ENCODE peak calls at places on chromosomes 2 and 18, in six cellular contexts. T, M, L, U, H and D are unnamed samples. For H3K4me1, the result is how much of the 10 kb centered on the place peaks cover.

GRCh38 chr18:53838796-53839195 is 385.7 kb downstream of the MBD2 start:
- DNase-seq in U (no peak), H (no peak), L (no peak), M (no peak), T (no peak), D (no peak)

GRCh38 chr2:157182834-157183396 is 74.6 kb upstream of the GALNT5 start:
- DNase-seq in H (no peak), M (no peak), L (no peak), T (no peak), U (no peak), D (peak)

GRCh38 chr2:110818767-110819481 is 86.6 kb downstream of the ACOXL start:
- DNase-seq in H (no peak), L (no peak), M (no peak), U (no peak), T (no peak), D (no peak)

GRCh38 chr2:32489061-32489460 is 132.2 kb downstream of the BIRC6 start:
- DNase-seq in L (no peak), U (no peak), T (no peak), M (no peak), H (no peak), D (no peak)

GRCh38 chr2:12661472-12661871 is 55.3 kb upstream of the TRIB2 start:
- DNase-seq in U (no peak), L (no peak), M (no peak), T (no peak), H (no peak), D (no peak)

GRCh38 chr2:213411582-213412289 is 127.5 kb downstream of the SPAG16 start:
- DNase-seq in M (no peak), U (no peak), L (no peak), T (no peak), H (no peak), D (no peak)

GRCh38 chr2:240812721-240813120 is 7.3 kb downstream of the KIF1A start:
- DNase-seq in U (peak), L (no peak), T (no peak), M (peak), H (peak), D (no peak)

GRCh38 chr2:207226243-207226642 is 60.5 kb upstream of the KLF7 start:
- DNase-seq in H (no peak), L (no peak), U (no peak), M (no peak), T (no peak), D (no peak)

GRCh38 chr2:46153996-46154753 is 143.0 kb upstream of the EPAS1 start:
- DNase-seq in M (peak), L (no peak), T (no peak), H (no peak), U (no peak), D (no peak)

GRCh38 chr2:109261906-109262631 is 133.1 kb downstream of the SH3RF3 start:
- DNase-seq in H (peak), U (peak), T (no peak), L (no peak), M (peak), D (no peak)

GRCh38 chr2:112877423-112877822 is 33.5 kb upstream of the IL37 start:
- DNase-seq in U (no peak), M (no peak), T (no peak), L (no peak), H (no peak), D (no peak)

GRCh38 chr2:190477563-190478454 is 56.7 kb downstream of the NEMP2 start:
- DNase-seq in M (no peak), H (no peak), T (no peak), L (no peak), U (no peak), D (no peak)

GRCh38 chr2:222039821-222040220 is 259.0 kb downstream of the PAX3 start:
- DNase-seq in L (no peak), T (no peak), M (no peak), U (no peak), H (no peak), D (no peak)

GRCh38 chr2:181660181-181660580 is 3.3 kb upstream of the CERKL start:
- DNase-seq in M (no peak), U (no peak), H (no peak), T (no peak), L (no peak), D (no peak)

DNA sequence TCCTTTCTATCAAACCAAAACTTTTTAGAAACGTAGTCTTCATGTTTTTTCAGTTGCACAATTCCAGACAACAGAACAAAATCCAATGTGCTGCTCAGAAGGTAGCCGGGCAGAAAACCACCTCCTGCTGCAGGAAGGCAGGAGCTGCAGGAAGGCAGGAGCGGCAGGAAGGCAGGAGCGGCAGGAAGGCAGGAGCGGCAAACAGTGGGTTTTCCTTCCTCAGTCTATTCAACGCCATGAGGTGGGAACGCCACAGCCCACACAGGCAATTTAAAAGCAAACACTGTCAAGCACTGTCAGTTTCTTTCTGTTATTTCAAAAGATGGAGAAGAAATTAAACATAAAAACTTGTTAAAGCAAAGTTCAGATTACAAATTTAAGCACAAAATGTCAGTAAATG is 601.2 kb upstream of the SALL3 start:
- DNase-seq in U (no peak), M (no peak), T (no peak), H (no peak), L (no peak), D (no peak)
- H3K4me1 ChIP-seq in U (under half), M (under half), T (under half), H (under half), L (under half), D (under half)

GRCh38 chr2:74864728-74865722 is 31.1 kb downstream of the HK2 start:
- DNase-seq in M (no peak), L (peak), U (no peak), H (peak), T (no peak), D (no peak)
- H3K4me1 ChIP-seq in M (under half), L (under half), U (under half), H (under half), T (under half), D (under half)

DNA sequence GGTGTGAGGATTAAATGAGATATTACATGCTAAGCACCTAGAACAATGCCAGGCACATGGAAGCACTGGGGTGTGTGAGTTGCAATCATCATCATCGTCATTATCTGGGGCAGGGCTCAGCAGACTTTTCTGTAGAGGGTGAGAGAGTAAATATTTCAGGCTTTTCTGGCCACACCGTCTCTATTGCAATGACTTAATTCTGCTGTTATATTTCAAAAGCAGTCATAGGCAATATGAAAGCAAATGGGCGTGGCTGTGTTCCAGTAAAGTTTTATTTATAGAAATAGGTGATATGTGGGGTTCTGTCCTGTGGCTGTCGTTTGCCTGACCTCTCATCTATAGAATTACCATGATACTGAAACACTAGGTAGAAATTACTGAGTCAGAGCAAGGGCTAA is 60.6 kb downstream of the IL1R2 start:
- DNase-seq in H (no peak), M (no peak), L (no peak), T (no peak), U (no peak), D (no peak)
- H3K4me1 ChIP-seq in H (half or more), M (under half), L (under half), T (under half), U (under half), D (under half)

DNA sequence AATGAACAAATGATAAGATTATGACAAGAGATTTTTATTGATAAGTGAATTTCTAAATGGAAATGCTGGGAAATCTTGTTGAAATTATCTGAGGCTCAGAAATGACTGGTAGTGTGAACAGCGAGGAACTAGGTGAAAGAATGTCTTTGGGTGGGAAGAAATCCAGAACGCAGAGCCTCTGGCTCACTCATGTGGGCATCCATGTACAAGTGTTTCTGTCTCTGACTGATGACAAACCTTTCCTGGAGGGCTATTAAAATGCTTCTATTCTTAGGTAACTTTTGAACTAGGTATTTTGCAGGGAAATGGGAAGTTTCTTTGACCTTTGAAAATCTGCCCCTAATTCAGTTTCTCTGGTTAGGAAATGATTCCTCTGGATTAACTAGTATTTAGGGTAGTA is 598.6 kb downstream of the SLC4A3 start:
- DNase-seq in H (no peak), M (no peak), T (no peak), U (no peak), L (no peak), D (no peak)
- H3K4me1 ChIP-seq in H (under half), M (under half), T (under half), U (under half), L (under half), D (under half)

DNA sequence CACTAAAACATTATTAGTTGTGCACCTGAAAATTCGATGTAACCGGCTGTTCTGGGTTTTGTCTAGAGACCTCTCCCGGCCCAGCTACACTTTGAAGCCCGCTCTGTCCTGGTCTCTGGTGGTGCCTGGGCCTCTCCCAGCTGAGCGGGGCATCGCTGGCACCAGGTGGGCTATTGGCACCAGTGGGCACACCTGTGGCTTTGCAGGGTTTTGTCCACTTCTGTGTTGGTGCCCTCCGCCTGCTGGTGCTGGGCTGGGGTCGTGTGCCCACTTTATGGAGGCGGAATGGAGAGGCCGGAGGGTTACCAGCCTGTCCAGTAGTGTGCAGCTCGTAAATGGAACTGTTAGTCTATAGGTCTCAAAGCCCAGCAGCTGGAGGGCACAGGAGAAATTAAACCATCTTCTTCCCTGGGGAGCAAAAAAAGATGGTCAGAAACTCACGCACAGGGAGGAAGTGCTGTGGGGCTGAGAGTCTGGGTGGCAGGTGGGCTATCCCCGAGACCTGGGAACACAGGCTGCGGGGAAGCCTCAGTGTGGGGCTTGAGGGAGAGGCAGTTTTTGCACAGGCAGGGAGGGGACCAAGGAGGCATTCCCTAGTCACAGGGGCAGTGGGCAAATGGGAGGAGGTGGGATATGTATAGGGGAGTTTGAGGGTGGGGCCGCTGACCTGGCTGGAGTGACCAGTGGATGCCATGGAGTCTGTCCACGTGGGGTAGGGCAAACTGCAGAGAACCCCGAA is 30.4 kb downstream of the SH3BP4 start:
- DNase-seq in U (no peak), L (no peak), M (no peak), T (no peak), H (no peak), D (no peak)
- H3K4me1 ChIP-seq in U (under half), L (under half), M (under half), T (under half), H (half or more), D (under half)

GRCh38 chr2:18831916-18832510 is 242.6 kb upstream of the NT5C1B start:
- DNase-seq in H (no peak), M (no peak), T (no peak), L (no peak), U (no peak), D (no peak)
- H3K4me1 ChIP-seq in H (under half), M (under half), T (under half), L (under half), U (under half), D (under half)

DNA sequence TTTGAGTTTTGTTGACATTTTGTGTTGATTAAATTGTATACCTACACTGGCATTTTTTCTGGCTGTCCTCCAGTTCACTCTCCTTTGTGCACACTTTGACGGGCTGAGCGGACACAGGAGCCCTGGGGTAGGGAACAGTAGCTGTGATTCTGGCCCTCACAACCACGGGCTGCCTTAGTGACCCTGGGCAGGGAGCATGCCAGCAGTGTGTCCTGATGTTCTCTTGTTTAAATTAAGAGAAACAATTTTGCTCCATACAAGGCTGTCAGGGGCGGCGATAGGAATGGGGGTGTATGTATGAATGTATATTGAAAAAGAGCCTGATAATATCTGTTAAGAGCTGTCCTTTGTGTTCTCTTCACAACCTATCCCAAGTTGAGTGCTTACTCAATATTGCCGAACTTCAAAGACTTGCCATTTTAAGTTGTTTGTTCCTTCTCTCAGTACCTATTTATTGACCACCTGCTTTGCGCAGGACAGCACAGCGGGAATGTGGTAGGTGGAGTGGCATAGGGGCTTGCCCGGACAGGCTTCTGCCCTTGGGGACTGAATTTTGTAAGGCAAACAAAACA is 103.7 kb upstream of the EML6 start:
- DNase-seq in M (no peak), H (no peak), U (no peak), L (no peak), T (no peak), D (no peak)
- H3K4me1 ChIP-seq in M (under half), H (under half), U (under half), L (under half), T (under half), D (under half)